ENCODE peak calls at places on chromosomes 11 and 22, in seven cellular contexts. P, S, B, Z, Y, Q and C are unnamed samples.

GRCh38 chr11:3855808-3856491 is 486 bp downstream of the STIM1 start:
- DNase-seq in B (peak; percentile 87), Z (no peak), P (peak; percentile 26), Q (no peak), S (no peak), Y (peak; percentile 84), C (no peak)

GRCh38 chr11:69497221-69497787 is 15.8 kb downstream of the LINC01488 start:
- DNase-seq in P (no peak), Y (peak; percentile 62), Q (peak; percentile 91), Z (no peak), B (peak; percentile 86), S (no peak), C (no peak)

GRCh38 chr11:65498042-65498726 is 661 bp upstream of the MALAT1 start:
- DNase-seq in P (peak; percentile 39), Y (peak; percentile 71), Z (peak; percentile 73), B (peak; percentile 74), Q (peak; percentile 82), S (peak; percentile 54), C (peak; percentile 56)

GRCh38 chr11:78270993-78271392 is 82.3 kb downstream of the USP35 start:
- DNase-seq in Q (no peak), S (no peak), B (no peak), Y (no peak), Z (no peak), P (no peak), C (no peak)

GRCh38 chr11:57491371-57492061 is 24.0 kb downstream of the SLC43A1 start:
- DNase-seq in S (peak; percentile 26), Q (peak; percentile 34), Y (no peak), Z (peak; percentile 34), B (peak; percentile 76), P (no peak), C (peak; percentile 33)

GRCh38 chr11:65871811-65872548 is 620 bp downstream of the EFEMP2 start:
- DNase-seq in Z (no peak), Q (no peak), Y (no peak), S (no peak), P (no peak), B (peak; percentile 66), C (no peak)

GRCh38 chr11:82462588-82462987 is 271.1 kb downstream of the FAM181B start:
- DNase-seq in B (no peak), P (no peak), Q (no peak), S (no peak), Y (no peak), Z (no peak), C (no peak)

GRCh38 chr11:130852589-130852988 is 63.7 kb downstream of the SNX19 start:
- DNase-seq in B (no peak), S (no peak), P (no peak), Y (no peak), Q (no peak), Z (no peak), C (no peak)

GRCh38 chr11:122524532-122524882 is 131.0 kb upstream of the UBASH3B start:
- DNase-seq in P (no peak), Y (no peak), Q (no peak), B (no peak), S (no peak), Z (no peak), C (no peak)

GRCh38 chr22:24482586-24482985 is 12.5 kb upstream of the UPB1 start:
- DNase-seq in S (no peak), Z (no peak), B (no peak), Y (no peak), P (no peak), Q (peak; percentile 80), C (no peak)